ENCODE peak calls at places on chromosomes 2 and 18, in four cellular contexts. Y is HepG2, L is WTC11, N is K562. X is an unnamed sample.

GRCh38 chr2:31987454-31987853 is 23.4 kb downstream of the MEMO1 start:
- DNase-seq in Y (no peak), L (no peak), N (no peak), X (no peak)

GRCh38 chr2:85971369-85971768 is 82.6 kb upstream of the ST3GAL5 start:
- DNase-seq in Y (no peak), L (no peak), N (no peak), X (no peak)

GRCh38 chr2:144516981-144517824 is 2.7 kb downstream of the ZEB2 start:
- DNase-seq in Y (no peak), L (no peak), N (peak; percentile 76), X (no peak)

GRCh38 chr18:74689251-74689650 is 91.6 kb downstream of the ZNF407 start:
- DNase-seq in Y (no peak), L (no peak), N (no peak), X (no peak)

GRCh38 chr18:9321017-9321452 is 13.5 kb upstream of the TWSG1 start:
- DNase-seq in Y (no peak), L (no peak), N (peak; percentile 54), X (no peak)

GRCh38 chr2:108447947-108448677 is 894 bp upstream of the GCC2 start:
- DNase-seq in Y (peak; percentile 56), L (no peak), N (no peak), X (no peak)

GRCh38 chr2:241408849-241409248 is 52.8 kb downstream of the FARP2 start:
- DNase-seq in Y (no peak), L (no peak), N (no peak), X (no peak)

GRCh38 chr2:230537531-230537976 is 121.6 kb downstream of the SP100 start:
- DNase-seq in Y (no peak), L (no peak), N (no peak), X (peak; percentile 71)

GRCh38 chr2:215556979-215557378 is 121.1 kb upstream of the FN1 start:
- DNase-seq in Y (no peak), L (no peak), N (peak; percentile 3), X (no peak)

GRCh38 chr2:226909131-226909530 is 73.3 kb downstream of the RHBDD1 start:
- DNase-seq in Y (no peak), L (no peak), N (no peak), X (no peak)

GRCh38 chr2:173432049-173432754 is 77.5 kb downstream of the CDCA7 start:
- DNase-seq in Y (no peak), L (no peak), N (no peak), X (no peak)

GRCh38 chr2:45812039-45812500 is 160.6 kb downstream of the PRKCE start:
- DNase-seq in Y (no peak), L (no peak), N (no peak), X (no peak)

GRCh38 chr18:24611075-24611474 is 150.6 kb downstream of the HRH4 start:
- DNase-seq in Y (no peak), L (peak; percentile 54), N (no peak), X (no peak)

GRCh38 chr2:232335859-232336215 is 42.7 kb upstream of the ALPP start:
- DNase-seq in Y (no peak), L (no peak), N (no peak), X (no peak)

GRCh38 chr2:232331071-232331470 is 47.5 kb upstream of the ALPP start:
- DNase-seq in Y (no peak), L (peak; percentile 6), N (no peak), X (no peak)

GRCh38 chr2:232332940-232333259 is 45.7 kb upstream of the ALPP start:
- DNase-seq in Y (no peak), L (no peak), N (no peak), X (no peak)

GRCh38 chr2:232336241-232336736 is 42.3 kb upstream of the ALPP start:
- DNase-seq in Y (no peak), L (no peak), N (no peak), X (no peak)

GRCh38 chr2:232333361-232334135 is 45.0 kb upstream of the ALPP start:
- DNase-seq in Y (peak; percentile 35), L (peak; percentile 67), N (no peak), X (no peak)
- TF ChIP-seq TCF7 in Y (no peak), L (no peak), N (no peak), X (no peak)

DNA sequence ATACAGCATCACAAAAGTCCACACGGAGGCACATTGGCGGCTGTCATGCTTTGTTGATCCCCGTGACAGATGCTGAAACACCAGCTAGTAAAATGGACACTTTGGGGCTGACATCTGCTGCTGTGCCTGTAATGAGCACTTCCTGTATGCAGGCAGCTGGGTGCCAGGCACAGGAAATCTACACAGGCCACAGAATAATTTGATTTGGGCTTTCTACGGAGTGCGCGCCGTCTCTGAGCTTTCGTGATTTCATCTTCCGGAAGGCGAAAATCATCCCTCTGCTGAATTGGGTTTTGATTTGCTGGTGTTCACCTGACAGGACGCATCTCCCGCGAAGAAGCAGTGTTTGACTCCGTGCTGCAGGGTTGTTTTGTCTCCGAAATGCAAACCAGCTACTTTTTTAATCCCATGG is 250.3 kb downstream of the EIPR1 start:
- DNase-seq in Y (no peak), L (no peak), N (no peak), X (no peak)
- TF ChIP-seq TCF7 in Y (no peak), L (no peak), N (no peak), X (no peak)

GRCh38 chr18:56913970-56914369 is 232.9 kb upstream of the BOD1L2 start:
- DNase-seq in Y (no peak), L (no peak), N (no peak), X (no peak)

GRCh38 chr18:56910237-56910636 is 236.7 kb upstream of the BOD1L2 start:
- DNase-seq in Y (no peak), L (no peak), N (no peak), X (no peak)

DNA sequence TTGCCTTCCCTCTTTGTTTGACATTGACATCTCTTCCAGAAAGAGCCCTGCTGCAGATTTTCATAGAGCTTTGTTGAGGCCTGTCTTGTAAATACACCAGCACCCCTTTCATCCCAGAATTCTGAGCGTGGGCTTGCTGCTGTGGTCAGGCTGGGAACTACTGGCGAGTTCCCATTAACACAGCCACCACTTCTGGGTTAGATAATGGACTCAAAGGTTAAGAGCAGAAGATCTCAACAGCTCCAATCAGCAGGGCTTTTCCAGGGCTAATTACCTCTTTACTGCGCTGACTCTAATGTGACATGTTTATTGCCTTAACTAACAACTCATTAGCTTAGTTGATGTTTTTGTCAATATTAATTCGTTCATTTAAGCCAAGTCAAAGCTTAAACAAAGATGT is 235.9 kb upstream of the BOD1L2 start:
- DNase-seq in Y (no peak), L (no peak), N (peak; percentile 5), X (no peak)
- TF ChIP-seq TCF7 in Y (no peak), L (no peak), N (no peak), X (no peak)

GRCh38 chr2:96558061-96558460 is 21.5 kb downstream of the ARID5A start:
- DNase-seq in Y (no peak), L (no peak), N (no peak), X (no peak)
- TF ChIP-seq TCF7 in Y (no peak), L (no peak), N (no peak), X (no peak)

DNA sequence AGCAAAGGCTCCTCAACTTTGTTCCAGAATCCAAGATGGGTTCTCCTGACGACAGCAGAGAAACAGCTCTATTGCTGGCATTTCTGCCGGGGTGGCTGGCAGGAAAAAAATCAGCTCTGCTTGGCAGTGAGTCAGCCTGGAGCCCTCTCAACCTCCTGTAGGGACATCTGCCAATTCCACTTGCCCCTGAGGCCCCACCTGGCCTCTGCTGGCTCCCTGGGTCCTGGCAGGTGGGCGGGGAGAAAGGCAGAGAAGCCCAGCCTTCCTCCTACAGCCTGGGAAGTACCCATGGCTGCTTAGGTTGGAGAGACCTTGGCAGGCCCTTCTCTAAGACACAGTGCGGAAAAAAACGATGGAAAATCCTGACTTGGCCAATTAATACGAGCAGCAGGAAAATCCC is 246.2 kb downstream of the TFCP2L1 start:
- DNase-seq in Y (no peak), L (no peak), N (no peak), X (no peak)
- TF ChIP-seq TCF7 in Y (no peak), L (no peak), N (no peak), X (no peak)

X was measured in GM12878.